ENCODE peak calls at places on chromosomes 1 and 21, in five cellular contexts. R is activated CD4-positive, alpha-beta T cell treated with anti-CD3 and anti-CD28 coated beads, Interleukin-2, amount 10 ng/mL, durations not matched to agents 7 days and 5 days; F is activated CD4-positive, CD25-positive, alpha-beta regulatory T cell; B is substantia nigra; A is GM03348. I is an unnamed sample.

GRCh38 chr1:115258302-115258866 is 79.7 kb downstream of the NGF start:
- DNase-seq in A (peak; percentile 33), F (no peak), R (no peak), B (no peak), I (no peak)

GRCh38 chr1:162966608-162967007 is 102.6 kb upstream of the RGS4 start:
- DNase-seq in F (no peak), B (no peak), A (no peak), R (no peak), I (no peak)

GRCh38 chr21:26918318-26919065 is 48.4 kb downstream of the ADAMTS5 start:
- DNase-seq in B (no peak), F (no peak), R (no peak), A (peak; percentile 17), I (no peak)

GRCh38 chr21:46554431-46555224 is 50.3 kb downstream of the S100B start:
- DNase-seq in B (no peak), A (no peak), F (no peak), R (no peak), I (no peak)

GRCh38 chr1:203331224-203331623 is 19.7 kb downstream of the FMOD start:
- DNase-seq in A (no peak), R (no peak), B (no peak), F (no peak), I (no peak)

GRCh38 chr1:119475866-119476439 is 31.1 kb upstream of the HSD3B1 start:
- DNase-seq in F (no peak), B (peak; percentile 2), A (peak; percentile 33), R (peak; percentile 30), I (peak; percentile 85)

GRCh38 chr1:22704440-22705067 is 6.1 kb upstream of the EPHB2 start:
- DNase-seq in A (peak; percentile 93), R (peak; percentile 80), B (peak; percentile 82), F (peak; percentile 57), I (peak; percentile 29)

GRCh38 chr1:113536182-113536780 is 146.0 kb downstream of the MAGI3 start:
- DNase-seq in B (no peak), R (no peak), F (no peak), A (peak; percentile 30), I (no peak)

GRCh38 chr1:11051781-11052510 is 4.9 kb upstream of the MASP2 start:
- DNase-seq in F (no peak), A (no peak), R (no peak), B (no peak), I (no peak)

GRCh38 chr1:12230549-12231275 is 882 bp downstream of the VPS13D start:
- DNase-seq in R (no peak), A (peak; percentile 89), B (peak; percentile 13), F (no peak), I (no peak)

GRCh38 chr1:90472775-90473174 is 244.3 kb downstream of the BARHL2 start:
- DNase-seq in F (no peak), A (no peak), B (no peak), R (no peak), I (no peak)

GRCh38 chr1:227775841-227776240 is 39.6 kb upstream of the PRSS38 start:
- DNase-seq in B (no peak), A (no peak), R (no peak), F (no peak), I (no peak)

GRCh38 chr1:166145496-166145895 is 21.3 kb downstream of the FAM78B start:
- DNase-seq in R (no peak), F (no peak), B (no peak), A (no peak), I (no peak)

GRCh38 chr1:54894271-54894670 is 7.3 kb upstream of the DHCR24 start:
- DNase-seq in A (no peak), F (no peak), B (no peak), R (no peak), I (no peak)

GRCh38 chr21:31110430-31110829 is 72.2 kb upstream of the KRTAP19-8 start:
- DNase-seq in F (no peak), R (no peak), B (peak; percentile 40), A (no peak), I (no peak)

GRCh38 chr1:161196521-161197451 is 2.1 kb downstream of the ADAMTS4 start:
- DNase-seq in B (peak; percentile 22), R (no peak), A (peak; percentile 89), F (no peak), I (no peak)

GRCh38 chr21:36320421-36321324 is 676 bp downstream of the MORC3 start:
- DNase-seq in B (peak; percentile 57), A (peak; percentile 77), F (no peak), R (peak; percentile 61), I (no peak)

GRCh38 chr1:2027961-2028583 is 8.9 kb downstream of the GABRD start:
- DNase-seq in B (no peak), A (no peak), F (no peak), R (no peak), I (no peak)

GRCh38 chr1:25906644-25907300 is 553 bp upstream of the STMN1 start:
- DNase-seq in F (no peak), A (no peak), R (peak; percentile 40), B (no peak), I (no peak)

GRCh38 chr1:111538343-111539035 is 35.1 kb upstream of the ADORA3 start:
- DNase-seq in F (no peak), R (no peak), A (peak; percentile 19), B (no peak), I (no peak)

GRCh38 chr1:234315091-234315541 is 58.1 kb upstream of the COA6 start:
- DNase-seq in B (no peak), R (peak; percentile 53), A (peak; percentile 44), F (no peak), I (no peak)